ENCODE peak calls at places on chromosome 11, in five cellular contexts. S is KBM-7, T is NCI-H2081, V is fibroblast of pulmonary artery, R is T1000. Z is an unnamed sample.

GRCh38 chr11:117096140-117096972 is 1.9 kb downstream of the SIK3 start:
- DNase-seq in R (no peak), V (no peak), T (no peak), S (peak; percentile 50), Z (peak; percentile 83)

GRCh38 chr11:92978226-92979111 is 9.0 kb downstream of the MTNR1B start:
- DNase-seq in T (peak; percentile 97), V (no peak), S (no peak), R (no peak), Z (no peak)

GRCh38 chr11:57762235-57762866 is 749 bp downstream of the CTNND1 start:
- DNase-seq in T (peak; percentile 16), V (no peak), R (no peak), S (no peak), Z (no peak)

GRCh38 chr11:110429614-110430266 is at the start of gene FDX1:
- DNase-seq in V (peak; percentile 80), R (peak; percentile 50), S (peak; percentile 94), T (peak; percentile 92), Z (peak; percentile 93)

GRCh38 chr11:120216426-120217102 is 5.7 kb downstream of the OAF start:
- DNase-seq in T (no peak), R (no peak), V (no peak), S (no peak), Z (no peak)

GRCh38 chr11:65426839-65427690 is 4.5 kb downstream of the NEAT1 start:
- DNase-seq in R (no peak), S (peak; percentile 84), T (no peak), V (peak; percentile 87), Z (no peak)

GRCh38 chr11:23540101-23540561 is 679.9 kb upstream of the CCDC179 start:
- DNase-seq in V (peak; percentile 51), S (peak; percentile 57), R (peak; percentile 4), T (peak; percentile 78), Z (peak; percentile 27)

GRCh38 chr11:126963603-126964353 is 36.8 kb downstream of the KIRREL3 start:
- DNase-seq in V (no peak), R (no peak), S (no peak), T (no peak), Z (no peak)

GRCh38 chr11:92473736-92474135 is 249.1 kb downstream of the FAT3 start:
- DNase-seq in R (no peak), V (no peak), S (no peak), T (no peak), Z (no peak)

GRCh38 chr11:118081241-118081958 is 4.5 kb downstream of the TMPRSS4 start:
- DNase-seq in V (no peak), S (peak; percentile 53), T (no peak), R (no peak), Z (no peak)

GRCh38 chr11:43486141-43486540 is 127.4 kb downstream of the TTC17 start:
- DNase-seq in V (peak; percentile 40), R (no peak), T (no peak), S (no peak), Z (no peak)

GRCh38 chr11:34183840-34184358 is 78.5 kb downstream of the NAT10 start:
- DNase-seq in R (no peak), S (no peak), V (no peak), T (no peak), Z (no peak)

GRCh38 chr11:17552041-17552355 is 4.9 kb downstream of the OTOG start:
- DNase-seq in V (no peak), T (no peak), R (no peak), S (no peak), Z (no peak)

GRCh38 chr11:12460441-12460840 is 83.1 kb downstream of the PARVA start:
- DNase-seq in T (no peak), R (no peak), S (no peak), V (no peak), Z (no peak)

GRCh38 chr11:83392556-83392955 is 106.4 kb upstream of the CCDC90B start:
- DNase-seq in T (no peak), V (no peak), S (no peak), R (no peak), Z (no peak)

GRCh38 chr11:69657911-69658605 is 17.1 kb downstream of the LTO1 start:
- DNase-seq in T (no peak), V (peak; percentile 37), R (no peak), S (no peak), Z (peak; percentile 93)

GRCh38 chr11:111737877-111738205 is 28.3 kb downstream of the PPP2R1B start:
- DNase-seq in T (no peak), V (peak; percentile 74), S (no peak), R (no peak), Z (no peak)

GRCh38 chr11:104003491-104003890 is 32.9 kb upstream of the DDI1 start:
- DNase-seq in V (peak; percentile 18), R (no peak), T (no peak), S (no peak), Z (no peak)

GRCh38 chr11:128555606-128556005 is 31.8 kb downstream of the ETS1 start:
- DNase-seq in T (no peak), V (peak; percentile 49), S (no peak), R (no peak), Z (no peak)

GRCh38 chr11:12410006-12410728 is 32.8 kb downstream of the PARVA start:
- DNase-seq in V (peak; percentile 60), S (no peak), T (peak; percentile 53), R (no peak), Z (no peak)

GRCh38 chr11:45238724-45239123 is 47.4 kb downstream of the SYT13 start:
- DNase-seq in T (no peak), R (no peak), S (no peak), V (peak; percentile 86), Z (no peak)

GRCh38 chr11:44789466-44789865 is 62.7 kb downstream of the TSPAN18 start:
- DNase-seq in R (no peak), T (no peak), S (no peak), V (no peak), Z (no peak)

GRCh38 chr11:64649304-64649703 is 58.3 kb downstream of the SLC22A12 start:
- DNase-seq in T (no peak), V (peak; percentile 27), R (no peak), S (peak; percentile 51), Z (peak; percentile 59)

GRCh38 chr11:35794850-35795249 is 132.3 kb downstream of the TRIM44 start:
- DNase-seq in S (no peak), R (peak; percentile 8), T (no peak), V (peak; percentile 32), Z (no peak)

GRCh38 chr11:60939828-60940227 is 12.1 kb downstream of the SLC15A3 start:
- DNase-seq in T (no peak), S (no peak), V (peak; percentile 53), R (no peak), Z (peak; percentile 53)

GRCh38 chr11:65792456-65792855 is 5.6 kb downstream of the OVOL1 start:
- DNase-seq in S (no peak), R (no peak), T (no peak), V (no peak), Z (no peak)

GRCh38 chr11:75792127-75792731 is 22.8 kb upstream of the UVRAG start:
- DNase-seq in T (no peak), V (no peak), S (no peak), R (no peak), Z (no peak)